ENCODE peak calls at places on chromosomes 16 and 17, in four cellular contexts. G is K562, L is HCT116, B is SK-N-SH. D is an unnamed sample.

GRCh38 chr17:34758316-34758715 is 178.9 kb downstream of the TMEM132E start:
- DNase-seq in L (no peak), G (no peak), B (no peak), D (no peak)

GRCh38 chr16:25051446-25052160 is 36.4 kb upstream of the ARHGAP17 start:
- DNase-seq in G (no peak), B (no peak), L (no peak), D (no peak)

GRCh38 chr17:49748791-49749190 is 15.1 kb downstream of the FAM117A start:
- DNase-seq in G (no peak), L (no peak), B (no peak), D (no peak)

GRCh38 chr17:385195-385835 is 32.7 kb upstream of the RPH3AL start:
- DNase-seq in L (no peak), G (peak), B (peak), D (no peak)

GRCh38 chr16:71426069-71426879 is 15.6 kb downstream of the TLE7 start:
- DNase-seq in G (peak), L (peak), B (peak), D (peak)

GRCh38 chr17:36593651-36594316 is 2.1 kb downstream of the DHRS11 start:
- DNase-seq in B (no peak), L (no peak), G (no peak), D (no peak)

GRCh38 chr17:48338720-48339119 is 91.3 kb downstream of the SKAP1 start:
- DNase-seq in B (no peak), L (no peak), G (no peak), D (no peak)

GRCh38 chr17:5281814-5282638 is at the start of gene RABEP1:
- DNase-seq in L (peak), G (peak), B (peak), D (peak)

GRCh38 chr16:86082400-86083030 is 183.6 kb downstream of the IRF8 start:
- DNase-seq in L (no peak), G (no peak), B (no peak), D (no peak)

GRCh38 chr17:43430936-43431649 is 32.3 kb downstream of the ARL4D start:
- DNase-seq in B (no peak), L (no peak), G (no peak), D (no peak)

GRCh38 chr16:17510532-17510931 is 39.8 kb upstream of the XYLT1 start:
- DNase-seq in L (no peak), B (no peak), G (no peak), D (no peak)

GRCh38 chr16:7021653-7022275 is 310.9 kb upstream of the RBFOX1 start:
- DNase-seq in L (no peak), G (no peak), B (no peak), D (no peak)

DNA sequence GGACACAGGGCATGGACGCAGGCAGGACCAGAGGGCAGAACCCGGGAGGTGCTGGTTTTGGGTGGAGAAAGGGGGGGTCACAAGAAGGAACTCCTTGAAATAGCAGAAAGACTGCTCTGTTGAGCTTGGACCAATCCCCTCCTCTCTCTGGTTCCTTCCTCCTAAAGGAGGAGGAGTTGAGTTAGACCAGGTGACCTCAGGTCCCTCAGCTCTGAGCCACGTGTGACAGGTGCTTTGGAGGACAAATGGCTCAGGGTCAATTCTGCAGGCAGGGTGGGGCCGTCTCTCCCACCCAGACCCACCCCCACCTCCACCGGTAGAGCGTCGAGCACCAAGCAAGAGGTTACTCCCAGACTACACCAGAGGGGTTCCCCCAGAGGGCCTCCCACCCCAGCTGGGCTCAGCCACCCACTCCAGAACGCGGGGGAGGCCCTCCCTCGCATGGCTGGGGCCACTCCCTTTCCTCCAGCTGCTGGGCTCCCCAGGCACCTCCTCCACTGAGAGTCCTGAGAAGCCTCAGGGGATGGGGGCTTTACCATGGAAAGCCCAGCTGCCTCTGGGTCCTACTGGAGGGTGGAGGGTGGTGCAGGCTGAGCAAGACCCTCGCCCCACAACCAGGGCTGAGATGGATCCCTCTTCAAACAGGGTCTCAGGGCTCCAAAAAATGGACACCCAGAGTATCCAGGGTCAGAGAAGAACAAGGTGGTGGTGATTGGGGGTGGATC is 7.7 kb downstream of the MYO1C start:
- DNase-seq in G (peak), L (peak), B (peak), D (peak)
- TF ChIP-seq ELF1 in G (no peak), L (no peak), B (no peak), D (no peak)

GRCh38 chr16:495127-495748 is 32.3 kb upstream of the CAPN15 start:
- DNase-seq in G (peak), L (no peak), B (peak), D (peak)
- TF ChIP-seq ELF1 in G (no peak), L (no peak), B (no peak), D (no peak)

GRCh38 chr17:17264430-17264829 is 16.6 kb downstream of the COPS3 start:
- DNase-seq in B (no peak), G (no peak), L (no peak), D (no peak)

GRCh38 chr17:17256316-17256715 is 19.3 kb upstream of the FLCN start:
- DNase-seq in B (no peak), G (no peak), L (no peak), D (no peak)

GRCh38 chr17:17254026-17254425 is 17.1 kb upstream of the FLCN start:
- DNase-seq in L (no peak), G (no peak), B (no peak), D (no peak)

GRCh38 chr17:17258011-17258410 is 21.0 kb upstream of the FLCN start:
- DNase-seq in G (no peak), B (no peak), L (no peak), D (no peak)

DNA sequence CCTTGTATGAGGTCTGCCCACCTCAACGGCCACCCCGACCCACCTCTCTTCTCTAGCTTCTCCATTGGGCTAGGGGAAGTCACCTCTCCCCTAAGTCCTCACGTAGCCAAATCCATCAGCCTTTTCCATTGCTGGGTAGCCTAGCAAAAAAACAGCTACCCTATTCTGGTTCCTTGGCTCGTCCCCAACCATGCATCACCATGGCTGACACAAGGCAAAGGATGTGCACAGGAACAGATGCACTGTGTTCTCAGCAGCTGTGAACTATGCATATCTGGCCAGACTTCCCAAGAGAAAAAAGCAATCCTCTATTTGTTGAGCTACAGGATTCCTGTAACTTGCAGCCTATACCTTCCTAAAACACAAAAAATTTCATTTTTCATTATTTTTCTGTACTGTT is 22.0 kb upstream of the FLCN start:
- DNase-seq in G (no peak), B (no peak), L (no peak), D (no peak)
- TF ChIP-seq ELF1 in G (no peak), B (no peak), L (no peak), D (no peak)

GRCh38 chr17:38621538-38621937 is 15.8 kb upstream of the SRCIN1 start:
- DNase-seq in L (no peak), G (no peak), B (no peak), D (no peak)

GRCh38 chr17:38619451-38619795 is 13.7 kb upstream of the SRCIN1 start:
- DNase-seq in B (no peak), L (no peak), G (no peak), D (no peak)

GRCh38 chr17:38619937-38620550 is 14.3 kb upstream of the SRCIN1 start:
- DNase-seq in L (no peak), G (no peak), B (no peak), D (no peak)

GRCh38 chr17:38617967-38618760 is 12.4 kb upstream of the SRCIN1 start:
- DNase-seq in B (no peak), L (no peak), G (no peak), D (peak)

DNA sequence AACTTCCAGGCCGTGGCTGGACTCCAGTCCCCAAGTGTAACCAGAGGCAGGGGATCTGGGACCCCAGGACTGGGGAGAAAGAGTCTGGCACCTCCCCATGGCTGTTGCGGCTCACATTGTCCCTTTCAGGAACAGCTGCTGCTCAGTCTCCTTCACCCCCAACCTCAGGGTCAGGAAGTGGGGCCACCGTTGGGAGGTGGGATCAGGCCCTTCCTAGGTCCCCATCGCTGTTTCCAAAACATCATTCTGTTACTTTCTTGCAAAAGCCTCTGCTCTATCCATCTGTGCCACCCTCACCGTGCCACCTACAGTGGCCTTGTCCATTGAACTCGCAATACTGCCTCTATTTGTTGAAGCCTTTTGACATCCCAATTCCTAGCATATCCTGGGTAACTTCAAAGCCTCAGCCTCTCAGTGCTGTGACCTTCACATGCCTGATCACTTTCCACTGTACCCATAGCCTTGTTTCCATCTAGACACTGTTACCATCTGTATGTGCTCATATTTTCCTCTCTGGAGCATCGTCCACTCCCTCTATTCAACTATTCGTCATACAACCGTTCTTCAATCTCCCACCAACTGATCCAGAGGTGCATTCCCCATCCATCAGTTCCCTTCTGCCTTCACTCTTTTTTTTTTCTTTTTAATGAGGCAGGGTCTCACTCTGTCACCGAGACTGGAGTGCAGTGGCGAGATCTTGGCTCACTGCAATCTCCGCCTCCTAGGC is 15.0 kb upstream of the SRCIN1 start:
- DNase-seq in B (no peak), G (no peak), L (no peak), D (peak)
- TF ChIP-seq ELF1 in B (no peak), G (no peak), L (no peak), D (peak)

DNA sequence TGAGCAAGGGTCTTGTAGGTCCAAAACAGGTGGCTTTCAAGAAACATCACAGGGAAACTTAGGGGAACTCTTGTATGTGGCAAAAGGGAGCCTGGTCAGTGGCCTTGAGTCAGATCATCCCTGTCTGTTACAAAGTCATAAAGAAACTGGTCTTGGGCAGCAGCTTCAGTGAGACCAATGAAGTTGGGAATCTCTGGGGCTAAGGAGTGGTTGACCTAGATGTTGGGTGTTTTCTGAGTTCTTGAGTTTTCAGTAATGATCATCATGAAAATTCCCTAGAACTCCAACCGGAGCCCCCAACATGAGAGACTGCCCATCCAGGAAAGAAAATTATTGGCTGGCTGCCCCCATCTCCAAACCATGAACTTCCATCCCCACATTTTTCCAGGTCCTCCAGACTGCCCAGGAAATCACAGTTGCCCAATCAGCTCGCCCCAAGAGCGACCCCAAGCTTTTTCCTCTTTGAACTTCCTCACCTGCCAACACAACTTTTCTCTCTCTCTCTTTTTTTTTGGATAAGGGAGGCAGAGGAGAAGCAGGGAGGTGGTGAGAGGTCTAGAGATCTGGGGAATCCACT is 3.9 kb downstream of the CCR7 start:
- DNase-seq in B (no peak), G (no peak), L (no peak), D (no peak)
- TF ChIP-seq ELF1 in B (no peak), G (no peak), L (no peak), D (no peak)

GRCh38 chr16:89120921-89121351 is 27.3 kb downstream of the ACSF3 start:
- DNase-seq in L (no peak), B (no peak), G (no peak), D (no peak)
- TF ChIP-seq ELF1 in L (no peak), B (no peak), G (no peak), D (no peak)

GRCh38 chr16:9241177-9241576 is 149.7 kb downstream of the HAPSTR1 start:
- DNase-seq in G (no peak), L (no peak), B (no peak), D (no peak)

GRCh38 chr16:9238346-9238745 is 146.9 kb downstream of the HAPSTR1 start:
- DNase-seq in L (no peak), G (no peak), B (no peak), D (no peak)

GRCh38 chr16:9232102-9232501 is 140.7 kb downstream of the HAPSTR1 start:
- DNase-seq in L (no peak), G (no peak), B (no peak), D (no peak)

GRCh38 chr16:9235837-9236236 is 144.4 kb downstream of the HAPSTR1 start:
- DNase-seq in L (no peak), G (no peak), B (no peak), D (no peak)

GRCh38 chr16:9236319-9236718 is 144.9 kb downstream of the HAPSTR1 start:
- DNase-seq in L (no peak), B (no peak), G (no peak), D (no peak)
- TF ChIP-seq ELF1 in L (no peak), B (no peak), G (no peak), D (no peak)

GRCh38 chr17:61240851-61241468 is 158.7 kb upstream of the TBX2 start:
- DNase-seq in L (no peak), B (no peak), G (no peak), D (no peak)

GRCh38 chr17:61239953-61240352 is 159.7 kb upstream of the TBX2 start:
- DNase-seq in B (no peak), L (no peak), G (no peak), D (no peak)

GRCh38 chr17:61237275-61237674 is 162.4 kb upstream of the TBX2 start:
- DNase-seq in G (no peak), L (no peak), B (no peak), D (no peak)

GRCh38 chr17:61239261-61239660 is 160.4 kb upstream of the TBX2 start:
- DNase-seq in G (no peak), L (no peak), B (no peak), D (no peak)

GRCh38 chr17:61238455-61238933 is 161.1 kb upstream of the TBX2 start:
- DNase-seq in G (no peak), B (peak), L (no peak), D (no peak)
- TF ChIP-seq ELF1 in G (no peak), B (no peak), L (no peak), D (no peak)

DNA sequence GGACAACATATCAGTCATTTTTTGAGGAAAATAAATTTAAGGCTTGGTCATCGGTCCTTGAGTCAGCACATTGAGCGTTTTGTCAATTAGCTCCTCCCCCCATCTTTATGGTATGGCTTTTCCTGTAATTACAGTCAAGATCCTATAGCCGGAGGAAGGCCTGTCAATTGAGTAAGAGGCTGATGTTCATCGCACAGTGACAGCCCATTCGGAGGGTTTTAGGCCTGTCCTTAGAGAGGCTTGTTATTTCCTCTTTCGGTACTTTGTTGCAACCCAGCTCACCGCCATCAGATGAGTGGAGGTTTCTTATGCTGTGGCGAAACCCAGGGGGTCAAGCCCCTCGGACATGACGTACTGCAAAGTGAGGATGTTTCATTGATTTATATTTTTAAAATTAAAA is 395.2 kb downstream of the WWOX start:
- DNase-seq in L (no peak), B (no peak), G (no peak), D (no peak)
- TF ChIP-seq ELF1 in L (no peak), B (no peak), G (no peak), D (no peak)

GRCh38 chr16:56872863-56873391 is 7.9 kb downstream of the SLC12A3 start:
- DNase-seq in B (no peak), G (no peak), L (no peak), D (no peak)
- TF ChIP-seq ELF1 in B (no peak), G (no peak), L (no peak), D (no peak)